ENCODE peak calls at places on chromosomes 3 and 15, in nine cellular contexts. One of them, this sample, is unnamed.

GRCh38 chr3:156246939-156247725 is 126.8 kb downstream of the KCNAB1 start:
- DNase-seq in GM23338: no peak
- DNase-seq in tibial artery: no peak
- DNase-seq in PC-3: no peak
- DNase-seq in fibroblast of lung: no peak
- DNase-seq in left lung: no peak
- DNase-seq in upper lobe of right lung: no peak
- DNase-seq in psoas muscle: no peak
- DNase-seq in lung: no peak
- DNase-seq in this sample: no peak

GRCh38 chr3:48591436-48591835 is 3.7 kb downstream of the COL7A1 start:
- DNase-seq in left lung: no peak
- DNase-seq in fibroblast of lung: no peak
- DNase-seq in psoas muscle: no peak
- DNase-seq in GM23338: no peak
- DNase-seq in PC-3: no peak
- DNase-seq in upper lobe of right lung: no peak
- DNase-seq in tibial artery: no peak
- DNase-seq in lung: no peak
- DNase-seq in this sample: no peak

GRCh38 chr3:52606373-52607085 is 70.1 kb downstream of the UQCC5 start:
- DNase-seq in psoas muscle: no peak
- DNase-seq in upper lobe of right lung: no peak
- DNase-seq in left lung: peak; percentile 42
- DNase-seq in lung: peak; percentile 70
- DNase-seq in fibroblast of lung: peak; percentile 17
- DNase-seq in tibial artery: no peak
- DNase-seq in GM23338: no peak
- DNase-seq in PC-3: peak; percentile 97
- DNase-seq in this sample: peak; percentile 44

GRCh38 chr15:58453931-58454793 is 22.4 kb downstream of the LIPC start:
- DNase-seq in left lung: no peak
- DNase-seq in upper lobe of right lung: no peak
- DNase-seq in tibial artery: peak; percentile 25
- DNase-seq in psoas muscle: no peak
- DNase-seq in fibroblast of lung: no peak
- DNase-seq in lung: no peak
- DNase-seq in GM23338: no peak
- DNase-seq in PC-3: no peak
- DNase-seq in this sample: no peak

GRCh38 chr3:186496016-186496415 is 48.2 kb downstream of the CRYGS start:
- DNase-seq in tibial artery: no peak
- DNase-seq in GM23338: no peak
- DNase-seq in fibroblast of lung: no peak
- DNase-seq in upper lobe of right lung: no peak
- DNase-seq in psoas muscle: no peak
- DNase-seq in lung: no peak
- DNase-seq in PC-3: no peak
- DNase-seq in left lung: no peak
- DNase-seq in this sample: no peak

GRCh38 chr3:102224171-102224570 is 210.6 kb upstream of the ZPLD1 start:
- DNase-seq in upper lobe of right lung: no peak
- DNase-seq in GM23338: no peak
- DNase-seq in psoas muscle: no peak
- DNase-seq in tibial artery: no peak
- DNase-seq in fibroblast of lung: peak; percentile 44
- DNase-seq in left lung: peak; percentile 31
- DNase-seq in PC-3: peak; percentile 70
- DNase-seq in lung: no peak
- DNase-seq in this sample: peak; percentile 25

GRCh38 chr15:50049871-50050270 is 69.2 kb downstream of the ATP8B4 start:
- DNase-seq in upper lobe of right lung: no peak
- DNase-seq in psoas muscle: no peak
- DNase-seq in lung: no peak
- DNase-seq in GM23338: no peak
- DNase-seq in left lung: no peak
- DNase-seq in fibroblast of lung: peak; percentile 71
- DNase-seq in PC-3: peak; percentile 26
- DNase-seq in tibial artery: no peak
- DNase-seq in this sample: peak; percentile 7

GRCh38 chr15:39944711-39945110 is 10.8 kb downstream of the EIF2AK4 start:
- DNase-seq in GM23338: no peak
- DNase-seq in fibroblast of lung: peak; percentile 97
- DNase-seq in left lung: no peak
- DNase-seq in tibial artery: no peak
- DNase-seq in upper lobe of right lung: no peak
- DNase-seq in lung: no peak
- DNase-seq in PC-3: no peak
- DNase-seq in psoas muscle: no peak
- DNase-seq in this sample: no peak

GRCh38 chr3:58948018-58948417 is 101.8 kb downstream of the CFAP20DC start:
- DNase-seq in psoas muscle: no peak
- DNase-seq in GM23338: no peak
- DNase-seq in upper lobe of right lung: no peak
- DNase-seq in tibial artery: no peak
- DNase-seq in PC-3: no peak
- DNase-seq in left lung: no peak
- DNase-seq in fibroblast of lung: no peak
- DNase-seq in lung: no peak
- DNase-seq in this sample: no peak

GRCh38 chr15:63815796-63816533 is 17.8 kb downstream of the HERC1 start:
- DNase-seq in PC-3: no peak
- DNase-seq in lung: peak; percentile 49
- DNase-seq in left lung: no peak
- DNase-seq in GM23338: peak; percentile 57
- DNase-seq in psoas muscle: no peak
- DNase-seq in tibial artery: no peak
- DNase-seq in upper lobe of right lung: no peak
- DNase-seq in fibroblast of lung: peak; percentile 62
- DNase-seq in this sample: peak; percentile 28
- H3K4me1 ChIP-seq in PC-3: peaks cover 6% of the 10 kb centered on the region
- H3K4me1 ChIP-seq in lung: peaks cover 3% of the 10 kb centered on the region
- H3K4me1 ChIP-seq in left lung: peaks cover 20% of the 10 kb centered on the region
- H3K4me1 ChIP-seq in GM23338: peaks cover 39% of the 10 kb centered on the region
- H3K4me1 ChIP-seq in psoas muscle: peaks cover 59% of the 10 kb centered on the region
- H3K4me1 ChIP-seq in tibial artery: peaks cover 30% of the 10 kb centered on the region
- H3K4me1 ChIP-seq in upper lobe of right lung: peaks cover 60% of the 10 kb centered on the region
- H3K4me1 ChIP-seq in fibroblast of lung: no peaks in the 10 kb centered on the region
- H3K4me1 ChIP-seq in this sample: peaks cover 52% of the 10 kb centered on the region

DNA sequence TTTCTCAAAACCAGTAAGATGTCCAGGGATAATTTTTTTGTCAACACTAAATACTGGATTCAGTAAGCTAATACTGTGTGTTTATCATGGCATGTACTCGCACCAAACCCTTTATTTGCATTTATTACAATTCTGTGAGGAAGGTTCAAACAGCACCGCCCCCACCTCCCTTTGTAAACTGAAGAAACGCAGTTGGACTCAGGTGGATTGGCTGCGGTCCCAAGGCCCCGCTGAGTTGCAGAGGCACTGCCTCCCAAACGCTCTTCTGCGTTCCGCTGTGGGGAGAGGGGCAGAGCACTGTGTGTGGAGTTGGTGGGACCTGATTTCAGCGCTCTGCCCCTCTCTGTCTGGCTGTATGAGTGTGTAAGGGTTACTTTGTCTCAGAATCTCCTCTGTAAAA is 1.2 kb downstream of the RCCD1 start:
- DNase-seq in psoas muscle: no peak
- DNase-seq in tibial artery: no peak
- DNase-seq in lung: no peak
- DNase-seq in left lung: no peak
- DNase-seq in fibroblast of lung: no peak
- DNase-seq in upper lobe of right lung: no peak
- DNase-seq in PC-3: peak; percentile 51
- DNase-seq in GM23338: peak; percentile 11
- DNase-seq in this sample: no peak
- H3K4me3 ChIP-seq in psoas muscle: no peak overlapping the region
- H3K4me3 ChIP-seq in tibial artery: no peak overlapping the region
- H3K4me3 ChIP-seq in lung: no peak overlapping the region
- H3K4me3 ChIP-seq in left lung: no peak overlapping the region
- H3K4me3 ChIP-seq in fibroblast of lung: peak overlapping the region; percentile 61
- H3K4me3 ChIP-seq in upper lobe of right lung: no peak overlapping the region
- H3K4me3 ChIP-seq in PC-3: peak overlapping the region; percentile 77
- H3K4me3 ChIP-seq in GM23338: peak overlapping the region; percentile 75
- H3K4me3 ChIP-seq in this sample: no peak overlapping the region

DNA sequence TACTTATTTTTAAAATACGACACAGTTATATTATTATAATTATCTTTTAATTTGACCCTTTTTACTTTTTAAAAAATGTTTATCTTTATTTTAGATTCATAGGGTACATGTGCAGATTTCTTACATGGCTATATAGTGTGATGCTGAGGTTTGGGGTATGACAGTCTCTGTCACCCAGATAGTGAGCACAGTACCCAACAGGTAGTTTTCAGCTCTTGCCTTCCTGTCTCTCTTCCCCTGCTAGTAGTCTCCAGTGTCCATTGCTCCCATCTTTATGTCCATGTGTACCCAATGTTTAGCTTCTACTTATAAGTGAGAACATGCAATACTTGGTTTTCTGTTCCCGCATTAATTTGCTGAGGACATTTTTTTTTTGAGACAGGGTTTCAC is 21.8 kb upstream of the KCNMB2 start:
- DNase-seq in tibial artery: no peak
- DNase-seq in lung: no peak
- DNase-seq in fibroblast of lung: no peak
- DNase-seq in left lung: no peak
- DNase-seq in psoas muscle: no peak
- DNase-seq in PC-3: no peak
- DNase-seq in GM23338: no peak
- DNase-seq in upper lobe of right lung: no peak
- DNase-seq in this sample: no peak
- H3K4me1 ChIP-seq in tibial artery: no peaks in the 10 kb centered on the region
- H3K4me1 ChIP-seq in lung: peaks cover 3% of the 10 kb centered on the region
- H3K4me1 ChIP-seq in fibroblast of lung: no peaks in the 10 kb centered on the region
- H3K4me1 ChIP-seq in left lung: no peaks in the 10 kb centered on the region
- H3K4me1 ChIP-seq in psoas muscle: no peaks in the 10 kb centered on the region
- H3K4me1 ChIP-seq in PC-3: no peaks in the 10 kb centered on the region
- H3K4me1 ChIP-seq in GM23338: no peaks in the 10 kb centered on the region
- H3K4me1 ChIP-seq in upper lobe of right lung: no peaks in the 10 kb centered on the region
- H3K4me1 ChIP-seq in this sample: no peaks in the 10 kb centered on the region

DNA sequence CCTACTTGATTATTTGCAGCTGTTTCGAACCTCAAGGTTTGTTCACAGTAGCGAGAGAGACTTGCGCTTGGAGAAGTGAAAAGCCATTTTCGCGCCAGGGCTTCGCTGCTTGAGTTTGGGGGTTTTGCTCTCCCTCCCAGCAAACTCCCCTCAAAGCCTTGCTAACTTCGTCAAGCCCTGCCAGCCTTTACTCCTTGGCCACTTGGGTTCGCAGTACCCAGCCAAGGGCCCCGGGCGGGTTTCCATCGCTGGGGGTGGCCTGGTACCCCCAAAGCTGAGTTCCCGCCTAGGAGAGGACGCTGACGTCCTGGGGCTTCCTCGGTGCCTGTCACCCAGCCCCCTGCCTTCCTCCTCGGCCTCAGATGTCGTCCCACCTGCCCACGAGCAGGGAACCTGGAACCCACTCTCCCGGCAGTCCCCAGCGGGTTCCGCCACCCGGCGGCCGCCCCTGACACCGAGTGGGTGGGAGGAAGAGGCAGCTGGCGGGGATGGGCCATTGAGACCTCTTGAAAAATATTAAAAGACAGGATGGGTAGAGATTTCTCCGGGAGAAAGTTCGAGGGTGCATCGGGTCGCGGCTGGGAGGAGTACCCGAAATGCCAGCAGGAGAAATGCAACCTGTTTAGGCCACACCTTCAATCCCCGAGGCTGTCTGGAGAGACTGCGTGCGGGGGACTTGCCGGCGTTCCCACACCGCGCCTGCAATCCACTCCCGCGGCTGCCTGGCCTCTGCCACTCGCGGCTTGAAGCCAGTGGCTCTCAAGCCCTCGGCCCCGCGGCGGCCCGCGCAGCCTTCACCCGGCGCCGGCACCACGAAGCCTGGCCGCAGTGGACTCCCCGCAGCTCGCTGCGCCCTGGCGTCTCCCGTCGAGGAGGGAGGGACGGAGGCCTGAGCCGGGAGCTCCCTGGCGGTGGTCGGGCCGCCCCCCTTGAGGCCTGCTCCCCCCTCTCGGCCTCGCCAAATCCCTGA is 8.8 kb upstream of the NR2F2 start:
- DNase-seq in fibroblast of lung: peak; percentile 68
- DNase-seq in tibial artery: peak; percentile 74
- DNase-seq in PC-3: peak; percentile 16
- DNase-seq in GM23338: peak; percentile 69
- DNase-seq in upper lobe of right lung: peak; percentile 67
- DNase-seq in left lung: peak; percentile 37
- DNase-seq in psoas muscle: peak; percentile 29
- DNase-seq in lung: no peak
- DNase-seq in this sample: no peak
- H3K4me3 ChIP-seq in fibroblast of lung: peak overlapping the region; percentile 51
- H3K4me3 ChIP-seq in tibial artery: peak overlapping the region; percentile 97
- H3K4me3 ChIP-seq in PC-3: peak overlapping the region; percentile 66
- H3K4me3 ChIP-seq in GM23338: peak overlapping the region; percentile 59
- H3K4me3 ChIP-seq in upper lobe of right lung: peak overlapping the region; percentile 54
- H3K4me3 ChIP-seq in left lung: peak overlapping the region; percentile 35
- H3K4me3 ChIP-seq in psoas muscle: peak overlapping the region; percentile 64
- H3K4me3 ChIP-seq in lung: peak overlapping the region; percentile 34
- H3K4me3 ChIP-seq in this sample: peak overlapping the region; percentile 79

DNA sequence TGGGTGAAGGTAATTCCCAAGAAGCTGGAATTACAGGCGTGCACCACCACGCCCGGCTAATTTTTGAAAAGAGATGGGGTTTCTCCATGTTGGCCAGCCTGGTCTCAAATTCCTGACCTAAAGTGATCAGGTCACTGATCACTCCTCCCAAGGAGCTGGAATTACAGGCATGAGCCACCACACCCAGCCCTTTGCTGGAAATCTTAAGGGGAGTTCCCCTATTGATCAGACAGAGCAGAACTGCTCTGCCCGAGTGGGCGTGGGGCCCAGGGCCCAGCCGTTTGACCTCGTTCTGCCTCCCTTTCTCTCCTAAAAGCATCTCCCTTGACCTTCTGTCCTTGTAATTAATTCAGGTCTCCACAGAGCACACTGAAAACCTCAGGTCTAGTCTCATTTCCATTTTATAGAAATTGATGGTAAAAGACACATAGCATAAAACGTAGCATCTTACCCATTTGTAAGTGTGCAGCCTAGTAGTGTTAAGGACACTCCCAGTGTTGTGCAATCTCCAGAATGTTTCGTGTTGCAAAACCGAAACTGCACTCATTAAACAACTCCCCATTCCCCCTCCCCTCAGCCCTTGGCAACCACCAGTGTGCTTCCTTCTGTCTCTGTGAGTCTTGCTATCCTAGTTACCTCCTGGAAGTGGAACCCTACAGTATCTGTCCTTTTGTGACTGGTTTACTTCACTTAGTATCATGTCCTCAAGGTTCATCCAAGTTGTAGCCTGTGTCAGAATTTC is 89.3 kb downstream of the SLCO3A1 start:
- DNase-seq in left lung: peak; percentile 88
- DNase-seq in psoas muscle: peak; percentile 82
- DNase-seq in upper lobe of right lung: peak; percentile 81
- DNase-seq in fibroblast of lung: peak; percentile 95
- DNase-seq in PC-3: peak; percentile 74
- DNase-seq in GM23338: no peak
- DNase-seq in tibial artery: peak; percentile 92
- DNase-seq in lung: peak; percentile 90
- DNase-seq in this sample: peak; percentile 97
- H3K4me1 ChIP-seq in left lung: peaks cover 65% of the 10 kb centered on the region
- H3K4me1 ChIP-seq in psoas muscle: peaks cover 47% of the 10 kb centered on the region
- H3K4me1 ChIP-seq in upper lobe of right lung: peaks cover 94% of the 10 kb centered on the region
- H3K4me1 ChIP-seq in fibroblast of lung: peaks cover 22% of the 10 kb centered on the region
- H3K4me1 ChIP-seq in PC-3: peaks cover 19% of the 10 kb centered on the region
- H3K4me1 ChIP-seq in GM23338: peaks cover 34% of the 10 kb centered on the region
- H3K4me1 ChIP-seq in tibial artery: peaks cover 69% of the 10 kb centered on the region
- H3K4me1 ChIP-seq in lung: peaks cover 49% of the 10 kb centered on the region
- H3K4me1 ChIP-seq in this sample: peaks cover 42% of the 10 kb centered on the region